ENCODE peak calls at places on chromosomes 13 and 19, in seven cellular contexts. One of them, this sample, is unnamed.

GRCh38 chr19:15563325-15563794 is 51.7 kb upstream of the CYP4F8 start:
- DNase-seq in psoas muscle: no peak
- DNase-seq in astrocyte of the cerebellum: no peak
- DNase-seq in glutamatergic neuron: no peak
- DNase-seq in cardiac fibroblast: peak; percentile 13
- DNase-seq in tibial nerve: no peak
- DNase-seq in GM12865: no peak
- DNase-seq in this sample: no peak

GRCh38 chr19:41356984-41357739 is 3.4 kb upstream of the TGFB1 start:
- DNase-seq in psoas muscle: no peak
- DNase-seq in astrocyte of the cerebellum: no peak
- DNase-seq in glutamatergic neuron: no peak
- DNase-seq in cardiac fibroblast: no peak
- DNase-seq in tibial nerve: no peak
- DNase-seq in GM12865: no peak
- DNase-seq in this sample: no peak

GRCh38 chr13:73803997-73804396 is 330.2 kb downstream of the KLF12 start:
- DNase-seq in psoas muscle: no peak
- DNase-seq in astrocyte of the cerebellum: no peak
- DNase-seq in glutamatergic neuron: no peak
- DNase-seq in cardiac fibroblast: peak; percentile 11
- DNase-seq in tibial nerve: no peak
- DNase-seq in GM12865: no peak
- DNase-seq in this sample: no peak

GRCh38 chr19:16899566-16900075 is 10.8 kb downstream of the F2RL3 start:
- DNase-seq in psoas muscle: peak; percentile 61
- DNase-seq in astrocyte of the cerebellum: no peak
- DNase-seq in glutamatergic neuron: peak; percentile 54
- DNase-seq in cardiac fibroblast: peak; percentile 43
- DNase-seq in tibial nerve: no peak
- DNase-seq in GM12865: peak; percentile 79
- DNase-seq in this sample: no peak

GRCh38 chr13:111139874-111140561 is 24.9 kb downstream of the ARHGEF7 start:
- DNase-seq in psoas muscle: no peak
- DNase-seq in astrocyte of the cerebellum: no peak
- DNase-seq in glutamatergic neuron: no peak
- DNase-seq in cardiac fibroblast: no peak
- DNase-seq in tibial nerve: no peak
- DNase-seq in GM12865: no peak
- DNase-seq in this sample: no peak

GRCh38 chr19:39448271-39448670 is 2.9 kb downstream of the SUPT5H start:
- DNase-seq in psoas muscle: no peak
- DNase-seq in astrocyte of the cerebellum: no peak
- DNase-seq in glutamatergic neuron: no peak
- DNase-seq in cardiac fibroblast: no peak
- DNase-seq in tibial nerve: no peak
- DNase-seq in GM12865: peak; percentile 73
- DNase-seq in this sample: no peak

GRCh38 chr19:48609571-48610108 is 3.1 kb downstream of the SPACA4 start:
- DNase-seq in psoas muscle: no peak
- DNase-seq in astrocyte of the cerebellum: no peak
- DNase-seq in glutamatergic neuron: no peak
- DNase-seq in cardiac fibroblast: no peak
- DNase-seq in tibial nerve: no peak
- DNase-seq in GM12865: no peak
- DNase-seq in this sample: no peak

GRCh38 chr19:38849746-38850230 is at the start of gene HNRNPL:
- DNase-seq in psoas muscle: no peak
- DNase-seq in astrocyte of the cerebellum: no peak
- DNase-seq in glutamatergic neuron: peak; percentile 99
- DNase-seq in cardiac fibroblast: no peak
- DNase-seq in tibial nerve: no peak
- DNase-seq in GM12865: no peak
- DNase-seq in this sample: no peak

GRCh38 chr13:112931028-112931934 is 37.7 kb upstream of the MCF2L start:
- DNase-seq in psoas muscle: no peak
- DNase-seq in astrocyte of the cerebellum: no peak
- DNase-seq in glutamatergic neuron: peak; percentile 71
- DNase-seq in cardiac fibroblast: peak; percentile 81
- DNase-seq in tibial nerve: no peak
- DNase-seq in GM12865: no peak
- DNase-seq in this sample: no peak

DNA sequence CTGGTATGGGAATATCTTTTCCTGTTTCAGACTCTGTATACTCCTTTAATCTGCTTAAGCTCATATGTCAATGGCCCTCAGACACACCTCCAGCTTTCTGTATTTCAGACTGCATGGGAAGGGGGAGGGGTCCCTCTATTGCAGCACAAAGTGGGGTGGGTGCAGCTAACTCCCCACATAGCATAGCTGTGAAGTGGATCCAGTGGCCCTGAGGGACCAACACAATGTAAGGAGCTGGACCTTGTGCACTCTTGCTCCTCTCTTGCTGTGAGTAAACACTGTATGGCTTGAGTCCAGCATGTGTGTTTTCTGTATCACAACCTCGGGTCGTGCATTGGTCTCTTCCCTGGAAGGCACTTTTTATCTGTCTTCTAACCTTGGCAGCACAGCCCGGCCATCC is 669.9 kb downstream of the PCDH9 start:
- DNase-seq in psoas muscle: no peak
- DNase-seq in astrocyte of the cerebellum: no peak
- DNase-seq in glutamatergic neuron: no peak
- DNase-seq in cardiac fibroblast: no peak
- DNase-seq in tibial nerve: no peak
- DNase-seq in GM12865: no peak
- DNase-seq in this sample: no peak
- TF ChIP-seq CTCF in psoas muscle: no peak
- TF ChIP-seq CTCF in astrocyte of the cerebellum: no peak
- TF ChIP-seq CTCF in glutamatergic neuron: no peak
- TF ChIP-seq CTCF in cardiac fibroblast: no peak
- TF ChIP-seq CTCF in tibial nerve: no peak
- TF ChIP-seq CTCF in GM12865: no peak
- TF ChIP-seq CTCF in this sample: no peak

DNA sequence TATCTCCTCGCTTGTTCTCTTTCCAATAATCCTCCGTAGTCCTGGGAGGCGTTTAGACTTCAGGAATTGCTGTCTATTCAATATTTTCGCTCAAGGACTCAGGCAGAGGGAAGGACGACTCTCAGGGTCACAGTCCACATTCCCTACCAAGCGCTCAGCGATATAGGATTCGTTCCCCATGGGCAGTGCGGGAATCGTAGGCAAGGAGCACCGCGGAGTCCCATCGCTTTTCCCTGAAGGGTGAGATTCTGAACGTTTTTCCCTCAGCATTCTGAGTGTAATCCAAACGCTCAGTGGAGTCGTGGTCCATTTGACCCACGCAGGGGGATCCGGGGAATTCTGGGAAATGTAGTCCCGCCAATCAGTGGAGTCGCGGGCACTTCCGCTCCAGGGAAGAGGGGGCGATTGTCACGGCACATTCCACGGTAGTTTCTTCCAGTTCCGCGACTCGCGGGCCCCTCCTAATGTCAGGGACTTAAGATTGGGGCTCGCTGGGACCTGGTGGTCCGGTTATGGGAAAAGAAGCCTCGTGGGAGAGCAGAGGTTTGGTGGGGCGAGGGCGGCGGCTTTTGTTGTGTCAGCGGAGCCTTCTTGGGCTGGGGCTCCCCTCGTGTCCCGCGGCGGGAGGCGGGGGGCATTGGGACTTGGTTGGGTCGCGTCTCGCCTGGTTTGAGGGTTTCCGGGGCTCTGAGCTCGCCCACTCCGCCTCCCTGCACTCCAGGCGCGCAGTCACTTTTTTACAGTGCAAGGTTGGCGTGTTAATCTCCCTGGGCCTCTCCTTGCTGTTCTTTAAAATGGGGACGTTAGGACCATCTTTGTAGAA is at the start of gene ZNF234:
- DNase-seq in psoas muscle: peak; percentile 89
- DNase-seq in astrocyte of the cerebellum: peak; percentile 55
- DNase-seq in glutamatergic neuron: peak; percentile 75
- DNase-seq in cardiac fibroblast: peak; percentile 86
- DNase-seq in tibial nerve: peak; percentile 79
- DNase-seq in GM12865: peak; percentile 81
- DNase-seq in this sample: peak; percentile 90
- TF ChIP-seq CTCF in psoas muscle: no peak
- TF ChIP-seq CTCF in astrocyte of the cerebellum: no peak
- TF ChIP-seq CTCF in glutamatergic neuron: no peak
- TF ChIP-seq CTCF in cardiac fibroblast: no peak
- TF ChIP-seq CTCF in tibial nerve: no peak
- TF ChIP-seq CTCF in GM12865: no peak
- TF ChIP-seq CTCF in this sample: peak; percentile 8

GRCh38 chr19:5287066-5287465 is 53.5 kb downstream of the PTPRS start:
- DNase-seq in psoas muscle: no peak
- DNase-seq in astrocyte of the cerebellum: no peak
- DNase-seq in glutamatergic neuron: no peak
- DNase-seq in cardiac fibroblast: no peak
- DNase-seq in tibial nerve: no peak
- DNase-seq in GM12865: peak; percentile 38
- DNase-seq in this sample: no peak

GRCh38 chr19:5288347-5288739 is 52.3 kb downstream of the PTPRS start:
- DNase-seq in psoas muscle: peak; percentile 73
- DNase-seq in astrocyte of the cerebellum: no peak
- DNase-seq in glutamatergic neuron: no peak
- DNase-seq in cardiac fibroblast: no peak
- DNase-seq in tibial nerve: no peak
- DNase-seq in GM12865: no peak
- DNase-seq in this sample: no peak

GRCh38 chr19:5291588-5292193 is 48.9 kb downstream of the PTPRS start:
- DNase-seq in psoas muscle: peak; percentile 42
- DNase-seq in astrocyte of the cerebellum: no peak
- DNase-seq in glutamatergic neuron: no peak
- DNase-seq in cardiac fibroblast: no peak
- DNase-seq in tibial nerve: no peak
- DNase-seq in GM12865: no peak
- DNase-seq in this sample: no peak

GRCh38 chr19:5290336-5291262 is 50.0 kb downstream of the PTPRS start:
- DNase-seq in psoas muscle: no peak
- DNase-seq in astrocyte of the cerebellum: no peak
- DNase-seq in glutamatergic neuron: no peak
- DNase-seq in cardiac fibroblast: no peak
- DNase-seq in tibial nerve: no peak
- DNase-seq in GM12865: no peak
- DNase-seq in this sample: no peak

GRCh38 chr19:5289060-5289990 is 51.3 kb downstream of the PTPRS start:
- DNase-seq in psoas muscle: no peak
- DNase-seq in astrocyte of the cerebellum: no peak
- DNase-seq in glutamatergic neuron: no peak
- DNase-seq in cardiac fibroblast: no peak
- DNase-seq in tibial nerve: no peak
- DNase-seq in GM12865: no peak
- DNase-seq in this sample: no peak
- TF ChIP-seq CTCF in psoas muscle: no peak
- TF ChIP-seq CTCF in astrocyte of the cerebellum: no peak
- TF ChIP-seq CTCF in glutamatergic neuron: no peak
- TF ChIP-seq CTCF in cardiac fibroblast: no peak
- TF ChIP-seq CTCF in tibial nerve: no peak
- TF ChIP-seq CTCF in GM12865: no peak
- TF ChIP-seq CTCF in this sample: no peak

GRCh38 chr13:42628666-42629065 is 54.7 kb downstream of the TNFSF11 start:
- DNase-seq in psoas muscle: no peak
- DNase-seq in astrocyte of the cerebellum: no peak
- DNase-seq in glutamatergic neuron: no peak
- DNase-seq in cardiac fibroblast: no peak
- DNase-seq in tibial nerve: no peak
- DNase-seq in GM12865: no peak
- DNase-seq in this sample: no peak
- TF ChIP-seq CTCF in psoas muscle: no peak
- TF ChIP-seq CTCF in astrocyte of the cerebellum: no peak
- TF ChIP-seq CTCF in glutamatergic neuron: no peak
- TF ChIP-seq CTCF in cardiac fibroblast: no peak
- TF ChIP-seq CTCF in tibial nerve: no peak
- TF ChIP-seq CTCF in GM12865: no peak
- TF ChIP-seq CTCF in this sample: no peak

GRCh38 chr19:12940897-12941296 is 2.5 kb downstream of the CALR start:
- DNase-seq in psoas muscle: no peak
- DNase-seq in astrocyte of the cerebellum: no peak
- DNase-seq in glutamatergic neuron: no peak
- DNase-seq in cardiac fibroblast: no peak
- DNase-seq in tibial nerve: no peak
- DNase-seq in GM12865: no peak
- DNase-seq in this sample: no peak

GRCh38 chr19:12939292-12939606 is 840 bp downstream of the CALR start:
- DNase-seq in psoas muscle: peak; percentile 61
- DNase-seq in astrocyte of the cerebellum: no peak
- DNase-seq in glutamatergic neuron: no peak
- DNase-seq in cardiac fibroblast: peak; percentile 56
- DNase-seq in tibial nerve: no peak
- DNase-seq in GM12865: peak; percentile 63
- DNase-seq in this sample: no peak

GRCh38 chr19:12938054-12938535 is 314 bp upstream of the CALR start:
- DNase-seq in psoas muscle: peak; percentile 100
- DNase-seq in astrocyte of the cerebellum: peak; percentile 99
- DNase-seq in glutamatergic neuron: peak; percentile 98
- DNase-seq in cardiac fibroblast: peak; percentile 100
- DNase-seq in tibial nerve: peak; percentile 99
- DNase-seq in GM12865: peak; percentile 100
- DNase-seq in this sample: peak; percentile 100

GRCh38 chr19:12938536-12939291 is at the start of gene CALR:
- DNase-seq in psoas muscle: peak; percentile 78
- DNase-seq in astrocyte of the cerebellum: no peak
- DNase-seq in glutamatergic neuron: no peak
- DNase-seq in cardiac fibroblast: peak; percentile 33
- DNase-seq in tibial nerve: no peak
- DNase-seq in GM12865: peak; percentile 54
- DNase-seq in this sample: no peak

GRCh38 chr19:12939908-12940533 is 1.6 kb downstream of the CALR start:
- DNase-seq in psoas muscle: no peak
- DNase-seq in astrocyte of the cerebellum: no peak
- DNase-seq in glutamatergic neuron: no peak
- DNase-seq in cardiac fibroblast: no peak
- DNase-seq in tibial nerve: no peak
- DNase-seq in GM12865: no peak
- DNase-seq in this sample: no peak
- TF ChIP-seq CTCF in psoas muscle: no peak
- TF ChIP-seq CTCF in astrocyte of the cerebellum: no peak
- TF ChIP-seq CTCF in glutamatergic neuron: no peak
- TF ChIP-seq CTCF in cardiac fibroblast: no peak
- TF ChIP-seq CTCF in tibial nerve: no peak
- TF ChIP-seq CTCF in GM12865: no peak
- TF ChIP-seq CTCF in this sample: no peak

DNA sequence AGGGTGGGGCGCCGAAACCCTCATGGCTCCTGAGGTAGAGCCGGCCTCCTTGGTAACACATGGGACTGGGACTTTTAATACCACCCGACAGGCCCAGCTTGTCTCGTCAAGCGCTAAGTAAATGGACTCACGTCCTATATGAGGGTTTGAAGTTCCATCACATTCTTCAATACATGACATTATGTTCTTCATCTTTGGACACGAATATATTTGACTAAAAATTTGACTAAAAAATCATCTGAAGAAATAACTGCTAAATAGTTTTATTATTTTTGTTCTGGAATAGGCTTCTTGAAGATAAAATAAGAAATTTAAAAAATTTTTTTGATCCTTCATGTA is 335 bp upstream of the ZNF607 start:
- DNase-seq in psoas muscle: no peak
- DNase-seq in astrocyte of the cerebellum: no peak
- DNase-seq in glutamatergic neuron: no peak
- DNase-seq in cardiac fibroblast: no peak
- DNase-seq in tibial nerve: no peak
- DNase-seq in GM12865: no peak
- DNase-seq in this sample: no peak
- TF ChIP-seq CTCF in psoas muscle: no peak
- TF ChIP-seq CTCF in astrocyte of the cerebellum: no peak
- TF ChIP-seq CTCF in glutamatergic neuron: peak; percentile 8
- TF ChIP-seq CTCF in cardiac fibroblast: no peak
- TF ChIP-seq CTCF in tibial nerve: no peak
- TF ChIP-seq CTCF in GM12865: no peak
- TF ChIP-seq CTCF in this sample: peak; percentile 14